ENCODE peak calls at places on chromosomes 13 and 19, in eight cellular contexts. M, K, X, B, P, D, V and T are unnamed samples.

GRCh38 chr19:39052243-39052746 is 19.9 kb upstream of the FBXO27 start:
- DNase-seq in M (peak), K (peak), X (peak), B (peak), P (peak), D (peak), V (no peak), T (peak)

GRCh38 chr13:112792511-112792910 is 102.7 kb downstream of the ATP11A start:
- DNase-seq in M (no peak), K (no peak), X (no peak), B (no peak), P (no peak), D (no peak), V (no peak), T (no peak)

GRCh38 chr13:49040872-49041271 is 65.2 kb downstream of the FNDC3A start:
- DNase-seq in M (no peak), K (no peak), X (no peak), B (no peak), P (no peak), D (no peak), V (no peak), T (no peak)

GRCh38 chr19:18090545-18091216 is 3.9 kb upstream of the IL12RB1 start:
- DNase-seq in M (no peak), K (no peak), X (no peak), B (no peak), P (no peak), D (no peak), V (no peak), T (no peak)

GRCh38 chr13:44415815-44416214 is 42.2 kb downstream of the SERP2 start:
- DNase-seq in M (no peak), K (no peak), X (no peak), B (no peak), P (no peak), D (no peak), V (no peak), T (no peak)

GRCh38 chr13:36680918-36681317 is 7.1 kb downstream of the SERTM1 start:
- DNase-seq in M (no peak), K (no peak), X (no peak), B (no peak), P (no peak), D (no peak), V (no peak), T (no peak)

GRCh38 chr13:54949735-54950134 is 1921.1 kb downstream of the OLFM4 start:
- DNase-seq in M (no peak), K (no peak), X (no peak), B (no peak), P (no peak), D (no peak), V (no peak), T (no peak)

GRCh38 chr19:42021185-42021584 is 27.2 kb upstream of the ATP1A3 start:
- DNase-seq in M (no peak), K (no peak), X (no peak), B (no peak), P (no peak), D (no peak), V (no peak), T (no peak)

GRCh38 chr19:926595-927043 is 784 bp downstream of the ARID3A start:
- DNase-seq in M (peak), K (no peak), X (peak), B (no peak), P (no peak), D (no peak), V (no peak), T (no peak)

GRCh38 chr13:43389573-43389972 is 366.2 kb downstream of the DNAJC15 start:
- DNase-seq in M (no peak), K (no peak), X (no peak), B (no peak), P (no peak), D (peak), V (no peak), T (no peak)

GRCh38 chr13:79810671-79811070 is 329.7 kb downstream of the NDFIP2 start:
- DNase-seq in M (no peak), K (no peak), X (no peak), B (peak), P (no peak), D (peak), V (no peak), T (no peak)

GRCh38 chr13:90238433-90238832 is 1109.1 kb upstream of the MIR17HG start:
- DNase-seq in M (no peak), K (no peak), X (no peak), B (no peak), P (no peak), D (peak), V (no peak), T (no peak)

GRCh38 chr19:17473041-17473440 is 2.7 kb downstream of the SLC27A1 start:
- DNase-seq in M (no peak), K (no peak), X (no peak), B (no peak), P (peak), D (peak), V (no peak), T (no peak)

GRCh38 chr13:99228737-99229691 is 28.4 kb downstream of the UBAC2 start:
- DNase-seq in M (no peak), K (no peak), X (no peak), B (no peak), P (no peak), D (peak), V (no peak), T (no peak)

GRCh38 chr19:45768644-45769053 is 403 bp downstream of the SIX5 start:
- DNase-seq in M (no peak), K (no peak), X (peak), B (peak), P (peak), D (peak), V (no peak), T (no peak)

GRCh38 chr19:56066152-56067023 is 54.7 kb downstream of the ZNF787 start:
- DNase-seq in M (peak), K (peak), X (peak), B (peak), P (peak), D (peak), V (peak), T (peak)

GRCh38 chr19:17893766-17894165 is 22.0 kb downstream of the SLC5A5 start:
- DNase-seq in M (no peak), K (no peak), X (no peak), B (no peak), P (no peak), D (no peak), V (no peak), T (no peak)

GRCh38 chr13:81406639-81407292 is 1065.8 kb upstream of the SPRY2 start:
- DNase-seq in M (no peak), K (no peak), X (no peak), B (no peak), P (peak), D (no peak), V (no peak), T (no peak)